ENCODE peak calls at places on chromosomes 1 and 21, in seven cellular contexts. B is activated CD4-positive, CD25-positive, alpha-beta regulatory T cell; Y is stimulated activated CD4-positive, alpha-beta T cell treated with anti-CD3 and anti-CD28 coated beads, Interleukin-1b, Interleukin-23, amount 100 ng/mL, for 1 hour; O is GM12878; F is activated naive CD8-positive, alpha-beta T cell treated with anti-CD3 and anti-CD28 coated beads, Interleukin-2, amount 50 U/mL, for 24 hours; J is NCI-H1105; G is mesendoderm. L is an unnamed sample.

GRCh38 chr1:32525661-32526444 is 13.4 kb upstream of the ZBTB8A start:
- DNase-seq in J (no peak), F (no peak), B (no peak), Y (no peak), G (no peak), O (no peak), L (no peak)

GRCh38 chr1:12594966-12595838 is 22.8 kb downstream of the DHRS3 start:
- DNase-seq in F (peak; percentile 50), B (no peak), Y (no peak), O (no peak), G (peak; percentile 65), J (no peak), L (no peak)

GRCh38 chr1:85554630-85555327 is 25.8 kb upstream of the CCN1 start:
- DNase-seq in G (no peak), F (no peak), J (no peak), Y (no peak), O (no peak), B (no peak), L (no peak)

GRCh38 chr1:165508291-165508690 is 35.5 kb upstream of the LRRC52 start:
- DNase-seq in Y (no peak), O (no peak), B (no peak), J (no peak), F (no peak), G (no peak), L (no peak)

GRCh38 chr21:41958886-41959563 is 5.2 kb upstream of the C2CD2 start:
- DNase-seq in B (no peak), O (no peak), J (no peak), F (no peak), G (no peak), Y (no peak), L (no peak)

GRCh38 chr1:11059166-11059989 is 440 bp downstream of the SRM start:
- DNase-seq in J (peak; percentile 50), G (no peak), F (no peak), Y (no peak), B (no peak), O (no peak), L (no peak)

GRCh38 chr1:1407101-1407956 is at the start of gene MRPL20:
- DNase-seq in F (peak; percentile 97), O (peak; percentile 66), J (peak; percentile 91), B (peak; percentile 91), Y (peak; percentile 85), G (peak; percentile 94), L (peak; percentile 60)

GRCh38 chr1:228289239-228289849 is 81.5 kb downstream of the OBSCN start:
- DNase-seq in J (no peak), Y (no peak), O (no peak), B (no peak), F (no peak), G (no peak), L (no peak)

GRCh38 chr1:182972231-182972630 is 19.3 kb upstream of the SHCBP1L start:
- DNase-seq in Y (no peak), O (no peak), J (no peak), B (no peak), G (no peak), F (no peak), L (no peak)

GRCh38 chr1:31671147-31671546 is 26.5 kb upstream of the PEF1 start:
- DNase-seq in O (no peak), G (no peak), Y (no peak), B (no peak), F (no peak), J (no peak), L (no peak)

GRCh38 chr1:49102752-49103151 is 326.1 kb upstream of the BEND5 start:
- DNase-seq in Y (no peak), G (no peak), O (no peak), B (no peak), F (no peak), J (no peak), L (no peak)

GRCh38 chr1:20355828-20356735 is 65.4 kb downstream of the VWA5B1 start:
- DNase-seq in J (no peak), F (no peak), B (no peak), G (no peak), O (no peak), Y (no peak), L (no peak)

GRCh38 chr1:33296824-33297223 is 24.1 kb downstream of the A3GALT2 start:
- DNase-seq in Y (no peak), B (no peak), F (no peak), O (no peak), G (no peak), J (no peak), L (no peak)

GRCh38 chr21:45940091-45940490 is 41.5 kb upstream of the COL6A1 start:
- DNase-seq in Y (no peak), F (no peak), G (no peak), B (no peak), O (no peak), J (no peak), L (no peak)

GRCh38 chr21:33096426-33096825 is 26.5 kb downstream of the OLIG1 start:
- DNase-seq in O (no peak), Y (no peak), G (no peak), J (no peak), B (no peak), F (no peak), L (no peak)